ENCODE peak calls at places on chromosomes 4 and X, in seven cellular contexts. U, G, Z, N, W, A and H are unnamed samples.

GRCh38 chrX:151543706-151544105 is 19.8 kb upstream of the PASD1 start:
- DNase-seq in U (no peak), G (no peak), Z (no peak), N (no peak), W (no peak), A (no peak), H (no peak)

GRCh38 chr4:48375651-48376291 is 34.4 kb downstream of the SLAIN2 start:
- DNase-seq in U (peak), G (no peak), Z (peak), N (peak), W (no peak), A (no peak), H (peak)

GRCh38 chr4:84032372-84032771 is 466.7 kb downstream of the NKX6-1 start:
- DNase-seq in U (no peak), G (no peak), Z (no peak), N (no peak), W (no peak), A (no peak), H (no peak)

GRCh38 chr4:961651-962230 is 11.6 kb downstream of the DGKQ start:
- DNase-seq in U (no peak), G (no peak), Z (no peak), N (no peak), W (no peak), A (no peak), H (no peak)

GRCh38 chrX:40755291-40756249 is 20.2 kb upstream of the MED14 start:
- DNase-seq in U (no peak), G (no peak), Z (no peak), N (no peak), W (no peak), A (no peak), H (no peak)

GRCh38 chrX:133333154-133333750 is 82.0 kb downstream of the GPC4 start:
- DNase-seq in U (no peak), G (no peak), Z (no peak), N (no peak), W (no peak), A (no peak), H (no peak)

GRCh38 chr4:106986486-106986885 is 49.6 kb downstream of the DKK2 start:
- DNase-seq in U (peak), G (no peak), Z (peak), N (peak), W (no peak), A (no peak), H (no peak)

GRCh38 chr4:88628746-88629145 is 36.5 kb downstream of the HERC3 start:
- DNase-seq in U (no peak), G (no peak), Z (no peak), N (peak), W (no peak), A (no peak), H (no peak)

GRCh38 chrX:16748425-16748824 is 29.0 kb downstream of the SYAP1 start:
- DNase-seq in U (no peak), G (no peak), Z (no peak), N (no peak), W (no peak), A (no peak), H (no peak)

GRCh38 chrX:47958943-47959342 is 44.8 kb downstream of the ZNF182 start:
- DNase-seq in U (no peak), G (peak), Z (no peak), N (no peak), W (no peak), A (no peak), H (peak)

GRCh38 chrX:154308108-154308946 is 12.7 kb downstream of the TKTL1 start:
- DNase-seq in U (peak), G (peak), Z (no peak), N (no peak), W (peak), A (peak), H (peak)

GRCh38 chr4:75144475-75144874 is 211.6 kb downstream of the PARM1 start:
- DNase-seq in U (no peak), G (no peak), Z (no peak), N (no peak), W (no peak), A (no peak), H (no peak)

GRCh38 chr4:103934178-103934789 is 214.5 kb upstream of the TACR3 start:
- DNase-seq in U (peak), G (no peak), Z (no peak), N (peak), W (no peak), A (no peak), H (peak)

GRCh38 chrX:44770111-44770510 is 73.7 kb upstream of the DUSP21 start:
- DNase-seq in U (no peak), G (no peak), Z (no peak), N (no peak), W (no peak), A (no peak), H (no peak)

GRCh38 chrX:680062-680461 is 49.5 kb downstream of the SHOX start:
- DNase-seq in U (no peak), G (no peak), Z (no peak), N (no peak), W (no peak), A (no peak), H (no peak)

GRCh38 chrX:100895365-100896075 is 21.4 kb upstream of the NOX1 start:
- DNase-seq in U (peak), G (peak), Z (no peak), N (peak), W (no peak), A (peak), H (peak)

GRCh38 chrX:129723511-129723910 is 15.3 kb upstream of the XPNPEP2 start:
- DNase-seq in U (peak), G (no peak), Z (no peak), N (no peak), W (no peak), A (no peak), H (no peak)

GRCh38 chr4:101419324-101420135 is 72.2 kb upstream of the PPP3CA start:
- DNase-seq in U (peak), G (no peak), Z (no peak), N (no peak), W (no peak), A (no peak), H (peak)

GRCh38 chr4:113776679-113777078 is 15.1 kb upstream of the CAMK2D start:
- DNase-seq in U (no peak), G (no peak), Z (no peak), N (no peak), W (no peak), A (no peak), H (no peak)

GRCh38 chr4:145069361-145069760 is 28.6 kb downstream of the ANAPC10 start:
- DNase-seq in U (peak), G (no peak), Z (peak), N (peak), W (no peak), A (no peak), H (no peak)

GRCh38 chr4:41214158-41215146 is at the start of gene APBB2:
- DNase-seq in U (peak), G (peak), Z (peak), N (peak), W (no peak), A (peak), H (peak)

GRCh38 chr4:152316969-152317368 is 218.9 kb downstream of the FBXW7 start:
- DNase-seq in U (peak), G (no peak), Z (peak), N (peak), W (no peak), A (no peak), H (no peak)

GRCh38 chrX:71107762-71108360 is 1.3 kb upstream of the CXorf65 start:
- DNase-seq in U (peak), G (no peak), Z (no peak), N (no peak), W (no peak), A (peak), H (peak)

GRCh38 chr4:87838207-87838606 is 5.4 kb downstream of the MEPE start:
- DNase-seq in U (no peak), G (no peak), Z (no peak), N (no peak), W (no peak), A (no peak), H (no peak)

GRCh38 chr4:81566076-81566663 is 94.5 kb upstream of the RASGEF1B start:
- DNase-seq in U (no peak), G (no peak), Z (no peak), N (no peak), W (no peak), A (no peak), H (no peak)

GRCh38 chr4:78518551-78518950 is 33.0 kb upstream of the ANXA3 start:
- DNase-seq in U (no peak), G (no peak), Z (no peak), N (no peak), W (no peak), A (no peak), H (no peak)

GRCh38 chr4:169064281-169064680 is 54.2 kb upstream of the CBR4 start:
- DNase-seq in U (no peak), G (no peak), Z (no peak), N (no peak), W (no peak), A (no peak), H (no peak)

GRCh38 chr4:6118201-6118600 is 82.1 kb downstream of the JAKMIP1 start:
- DNase-seq in U (no peak), G (no peak), Z (no peak), N (no peak), W (no peak), A (no peak), H (no peak)

GRCh38 chrX:132270699-132271098 is 51.5 kb upstream of the RAP2C start:
- DNase-seq in U (peak), G (no peak), Z (peak), N (peak), W (no peak), A (no peak), H (no peak)

GRCh38 chrX:29491659-29492058 is 723.7 kb upstream of the MAGEB2 start:
- DNase-seq in U (no peak), G (no peak), Z (no peak), N (no peak), W (no peak), A (no peak), H (no peak)

GRCh38 chr4:41389356-41389755 is 132.6 kb downstream of the UCHL1 start:
- DNase-seq in U (no peak), G (no peak), Z (no peak), N (no peak), W (no peak), A (no peak), H (no peak)

GRCh38 chr4:10061650-10062415 is 40.5 kb upstream of the SLC2A9 start:
- DNase-seq in U (no peak), G (no peak), Z (no peak), N (no peak), W (no peak), A (no peak), H (no peak)

GRCh38 chr4:22552802-22553201 is 36.9 kb upstream of the ADGRA3 start:
- DNase-seq in U (peak), G (no peak), Z (no peak), N (no peak), W (no peak), A (no peak), H (peak)

GRCh38 chr4:165198329-165198728 is 9.0 kb upstream of the KLHL2 start:
- DNase-seq in U (no peak), G (no peak), Z (no peak), N (no peak), W (no peak), A (no peak), H (no peak)

GRCh38 chr4:41853973-41854372 is 81.3 kb upstream of the TMEM33 start:
- DNase-seq in U (no peak), G (no peak), Z (no peak), N (no peak), W (no peak), A (no peak), H (peak)

GRCh38 chrX:149871940-149872339 is 9.0 kb upstream of the MAGEA8 start:
- DNase-seq in U (peak), G (no peak), Z (no peak), N (no peak), W (peak), A (peak), H (peak)

GRCh38 chrX:20361890-20362262 is 95.2 kb upstream of the RPS6KA3 start:
- DNase-seq in U (peak), G (no peak), Z (peak), N (no peak), W (no peak), A (no peak), H (no peak)

GRCh38 chr4:25867781-25868180 is 5.0 kb upstream of the SEL1L3 start:
- DNase-seq in U (no peak), G (no peak), Z (no peak), N (no peak), W (no peak), A (no peak), H (no peak)